ENCODE peak calls at places on chromosomes 12 and 14, in six cellular contexts. Y, U, Q, L, I and H are unnamed samples.

GRCh38 chr12:124565071-124565491 is 2.3 kb downstream of the NCOR2 start:
- DNase-seq in I (peak; percentile 49), L (no peak), Y (peak; percentile 88), U (no peak), Q (no peak), H (no peak)

GRCh38 chr14:38721822-38722431 is 381.1 kb downstream of the SEC23A start:
- DNase-seq in I (peak; percentile 64), Q (peak; percentile 37), L (no peak), Y (peak; percentile 93), U (peak; percentile 62), H (peak; percentile 56)

GRCh38 chr14:55807059-55807499 is 227.1 kb downstream of the KTN1 start:
- DNase-seq in L (no peak), Q (no peak), I (peak; percentile 93), Y (no peak), U (peak; percentile 75), H (peak; percentile 77)

GRCh38 chr14:101604935-101605767 is 43.9 kb downstream of the DIO3 start:
- DNase-seq in Y (peak; percentile 30), Q (no peak), L (no peak), I (peak; percentile 13), U (no peak), H (peak; percentile 15)

GRCh38 chr14:42424501-42424900 is 817.8 kb downstream of the LRFN5 start:
- DNase-seq in Q (no peak), U (peak; percentile 30), L (no peak), Y (no peak), I (no peak), H (no peak)

GRCh38 chr14:22667881-22668280 is 23.7 kb upstream of the OR6J1 start:
- DNase-seq in Y (no peak), U (no peak), Q (no peak), I (no peak), L (no peak), H (no peak)

GRCh38 chr12:124046206-124046740 is 73.3 kb downstream of the ZNF664 start:
- DNase-seq in Y (no peak), U (no peak), I (no peak), Q (no peak), L (no peak), H (no peak)

GRCh38 chr14:23300687-23301223 is 1.9 kb downstream of the PPP1R3E start:
- DNase-seq in Q (no peak), L (peak; percentile 57), Y (peak; percentile 70), I (peak; percentile 73), U (peak; percentile 18), H (peak; percentile 39)

GRCh38 chr12:68178184-68178583 is 18.6 kb upstream of the IFNG start:
- DNase-seq in Q (no peak), Y (no peak), L (no peak), I (no peak), U (no peak), H (no peak)

GRCh38 chr14:73457050-73457934 is 1.1 kb downstream of the NUMB start:
- DNase-seq in I (peak; percentile 72), L (no peak), Y (peak; percentile 84), U (peak; percentile 28), Q (no peak), H (peak; percentile 35)

GRCh38 chr12:32496946-32497345 is 97.6 kb downstream of the FGD4 start:
- DNase-seq in U (no peak), Y (no peak), Q (no peak), I (no peak), L (no peak), H (no peak)

GRCh38 chr14:85187521-85187920 is 342.4 kb upstream of the FLRT2 start:
- DNase-seq in Y (no peak), L (no peak), U (no peak), Q (no peak), I (no peak), H (no peak)

GRCh38 chr12:77047341-77048202 is 17.8 kb downstream of the E2F7 start:
- DNase-seq in L (no peak), I (no peak), Q (no peak), Y (no peak), U (no peak), H (no peak)

GRCh38 chr12:122888232-122888752 is 7.6 kb downstream of the VPS37B start:
- DNase-seq in I (peak; percentile 83), U (peak; percentile 81), Y (peak; percentile 81), Q (peak; percentile 60), L (no peak), H (peak; percentile 63)